ENCODE peak calls at places on chromosomes 7 and 10, in eight cellular contexts. H is left lung; Q is CD8-positive, alpha-beta T cell; J is OCI-LY7; O is PC-9; K is IMR-90; V is AG04450; T is ascending aorta. E is an unnamed sample.

GRCh38 chr10:15245530-15245929 is 77.0 kb upstream of the NMT2 start:
- DNase-seq in O (no peak), H (no peak), J (peak; percentile 9), T (no peak), K (no peak), V (no peak), Q (peak; percentile 23), E (no peak)

GRCh38 chr10:113226404-113226803 is 276.4 kb downstream of the TCF7L2 start:
- DNase-seq in J (no peak), V (no peak), H (no peak), K (no peak), T (no peak), Q (no peak), O (no peak), E (no peak)

GRCh38 chr7:83347836-83348482 is 185.3 kb upstream of the PCLO start:
- DNase-seq in Q (no peak), K (peak; percentile 65), H (no peak), J (no peak), O (peak; percentile 42), V (peak; percentile 4), T (no peak), E (no peak)

GRCh38 chr10:13945760-13946460 is 359.1 kb downstream of the PRPF18 start:
- DNase-seq in O (peak; percentile 80), Q (no peak), H (no peak), T (no peak), J (no peak), V (no peak), K (peak; percentile 63), E (no peak)

GRCh38 chr10:31120392-31120791 is 88.7 kb upstream of the ZNF438 start:
- DNase-seq in Q (no peak), O (no peak), T (no peak), K (peak; percentile 38), J (no peak), H (no peak), V (no peak), E (no peak)

GRCh38 chr7:94276797-94277196 is 117.9 kb upstream of the COL1A2 start:
- DNase-seq in O (no peak), V (no peak), T (no peak), K (peak; percentile 59), Q (no peak), J (peak; percentile 38), H (no peak), E (no peak)

GRCh38 chr7:137978464-137979237 is 23.2 kb downstream of the CREB3L2 start:
- DNase-seq in J (no peak), Q (no peak), H (no peak), O (peak; percentile 97), V (peak; percentile 89), K (peak; percentile 100), T (no peak), E (no peak)

GRCh38 chr7:93011351-93012294 is 106.2 kb downstream of the SAMD9 start:
- DNase-seq in T (no peak), V (peak; percentile 89), H (no peak), K (peak; percentile 99), J (no peak), Q (no peak), O (no peak), E (no peak)

GRCh38 chr7:123666492-123666891 is 10.8 kb downstream of the LMOD2 start:
- DNase-seq in K (no peak), Q (no peak), T (no peak), O (no peak), H (no peak), J (no peak), V (no peak), E (no peak)

GRCh38 chr7:152912511-152912910 is 153.0 kb downstream of the ACTR3B start:
- DNase-seq in T (no peak), O (no peak), K (no peak), V (no peak), H (no peak), J (no peak), Q (no peak), E (no peak)

GRCh38 chr7:116511552-116512523 is 12.3 kb downstream of the CAV2 start:
- DNase-seq in T (no peak), O (peak; percentile 91), K (peak; percentile 69), V (no peak), H (no peak), Q (no peak), J (peak; percentile 47), E (no peak)

GRCh38 chr7:44056681-44057080 is 8.7 kb downstream of the PGAM2 start:
- DNase-seq in H (no peak), J (no peak), K (no peak), T (no peak), O (no peak), V (no peak), Q (no peak), E (no peak)

GRCh38 chr7:95996174-95996573 is 223.8 kb downstream of the DYNC1I1 start:
- DNase-seq in V (no peak), T (no peak), H (no peak), J (no peak), O (no peak), Q (no peak), K (no peak), E (no peak)

GRCh38 chr10:128325788-128326187 is 199.6 kb upstream of the MKI67 start:
- DNase-seq in J (no peak), T (no peak), Q (no peak), O (no peak), V (no peak), K (no peak), H (no peak), E (no peak)

GRCh38 chr7:24214670-24215069 is 69.3 kb upstream of the NPY start:
- DNase-seq in V (no peak), O (no peak), K (no peak), Q (no peak), J (no peak), T (no peak), H (no peak), E (no peak)

GRCh38 chr7:126699707-126700106 is 553.0 kb downstream of the GRM8 start:
- DNase-seq in V (no peak), T (no peak), Q (no peak), O (no peak), J (no peak), K (no peak), H (no peak), E (no peak)

GRCh38 chr10:21791276-21791675 is 212.3 kb downstream of the DNAJC1 start:
- DNase-seq in Q (no peak), O (no peak), H (no peak), V (no peak), T (no peak), J (no peak), K (no peak), E (no peak)

GRCh38 chr7:44185729-44186128 is 3.5 kb downstream of the GCK start:
- DNase-seq in H (no peak), O (no peak), T (no peak), V (no peak), J (no peak), Q (no peak), K (no peak), E (no peak)

GRCh38 chr10:37240223-37240622 is 114.8 kb downstream of the ANKRD30A start:
- DNase-seq in J (no peak), Q (no peak), O (no peak), V (no peak), H (no peak), T (no peak), K (no peak), E (no peak)

GRCh38 chr10:47026301-47027107 is 115.3 kb downstream of the PTPN20 start:
- DNase-seq in Q (no peak), J (no peak), V (no peak), O (no peak), K (no peak), H (peak; percentile 22), T (no peak), E (peak; percentile 60)

GRCh38 chr10:34538291-34538829 is 276.7 kb downstream of the PARD3 start:
- DNase-seq in J (peak; percentile 8), H (no peak), O (no peak), V (no peak), K (no peak), T (no peak), Q (no peak), E (no peak)

GRCh38 chr10:28845009-28845682 is 167.8 kb downstream of the BAMBI start:
- DNase-seq in O (no peak), Q (no peak), H (no peak), J (no peak), K (peak; percentile 85), T (no peak), V (peak; percentile 52), E (no peak)

GRCh38 chr10:28393956-28394568 is 91.2 kb upstream of the MPP7 start:
- DNase-seq in V (peak; percentile 34), T (no peak), H (peak; percentile 54), J (peak; percentile 74), Q (peak; percentile 63), K (peak; percentile 57), O (peak; percentile 43), E (peak; percentile 72)

GRCh38 chr7:87797798-87798403 is 78.3 kb downstream of the SLC25A40 start:
- DNase-seq in J (peak; percentile 66), O (peak; percentile 35), Q (no peak), K (peak; percentile 47), T (no peak), H (no peak), V (peak; percentile 7), E (no peak)

GRCh38 chr7:143256325-143256724 is 6.9 kb upstream of the GSTK1 start:
- DNase-seq in H (no peak), O (no peak), V (no peak), T (no peak), J (no peak), Q (no peak), K (no peak), E (no peak)
- TF ChIP-seq CTCF in H (no peak), O (no peak), V (no peak), T (no peak), J (no peak), Q (no peak), K (no peak), E (no peak)

GRCh38 chr10:27285093-27285492 is 44.5 kb upstream of the ACBD5 start:
- DNase-seq in H (no peak), J (peak; percentile 11), O (no peak), K (peak; percentile 2), T (no peak), V (no peak), Q (peak; percentile 22), E (no peak)
- TF ChIP-seq CTCF in H (no peak), J (peak; percentile 54), O (no peak), K (peak; percentile 31), T (peak; percentile 14), V (peak; percentile 24), Q (peak; percentile 59), E (peak; percentile 28)

GRCh38 chr7:29189743-29190201 is 4.8 kb upstream of the CHN2 start:
- DNase-seq in K (no peak), O (no peak), T (no peak), H (peak; percentile 63), V (no peak), J (peak; percentile 22), Q (peak; percentile 62), E (peak; percentile 79)
- TF ChIP-seq CTCF in K (peak; percentile 43), O (peak; percentile 77), T (peak; percentile 77), H (peak; percentile 78), V (peak; percentile 67), J (peak; percentile 71), Q (peak; percentile 78), E (peak; percentile 87)

GRCh38 chr10:60444494-60445064 is 54.9 kb upstream of the ANK3 start:
- DNase-seq in K (peak; percentile 63), T (no peak), O (no peak), Q (no peak), V (no peak), J (no peak), H (no peak), E (no peak)
- TF ChIP-seq CTCF in K (peak; percentile 72), T (peak; percentile 69), O (peak; percentile 82), Q (no peak), V (peak; percentile 66), J (peak; percentile 78), H (peak; percentile 50), E (peak; percentile 82)